ENCODE peak calls at places on chromosomes 12 and 14, in six cellular contexts. One of them, this sample, is unnamed.
A peak's percentile ranks its signal among the peaks of the same experiment; 100 is the strongest.

GRCh38 chr12:14710632-14711324 is 14.4 kb upstream of the GUCY2C start:
- DNase-seq in dorsolateral prefrontal cortex: no peak
- DNase-seq in MM.1S: no peak
- DNase-seq in ovary: no peak
- DNase-seq in effector memory CD4-positive, alpha-beta T cell: no peak
- DNase-seq in esophagus squamous epithelium: no peak
- DNase-seq in this sample: no peak

GRCh38 chr12:120439646-120440247 is 1.8 kb downstream of the COX6A1 start:
- DNase-seq in effector memory CD4-positive, alpha-beta T cell: peak; percentile 60
- DNase-seq in MM.1S: peak; percentile 47
- DNase-seq in esophagus squamous epithelium: peak; percentile 5
- DNase-seq in ovary: no peak
- DNase-seq in dorsolateral prefrontal cortex: no peak
- DNase-seq in this sample: peak; percentile 19

GRCh38 chr14:101791919-101792572 is 30.5 kb downstream of the PPP2R5C start:
- DNase-seq in MM.1S: peak; percentile 71
- DNase-seq in ovary: no peak
- DNase-seq in effector memory CD4-positive, alpha-beta T cell: no peak
- DNase-seq in esophagus squamous epithelium: no peak
- DNase-seq in dorsolateral prefrontal cortex: no peak
- DNase-seq in this sample: no peak

GRCh38 chr14:71497645-71498086 is 434.6 kb upstream of the RGS6 start:
- DNase-seq in ovary: no peak
- DNase-seq in esophagus squamous epithelium: no peak
- DNase-seq in dorsolateral prefrontal cortex: no peak
- DNase-seq in effector memory CD4-positive, alpha-beta T cell: no peak
- DNase-seq in MM.1S: peak; percentile 16
- DNase-seq in this sample: no peak

GRCh38 chr12:52401926-52402325 is 4.2 kb downstream of the KRT82 start:
- DNase-seq in esophagus squamous epithelium: no peak
- DNase-seq in dorsolateral prefrontal cortex: no peak
- DNase-seq in ovary: no peak
- DNase-seq in MM.1S: no peak
- DNase-seq in effector memory CD4-positive, alpha-beta T cell: no peak
- DNase-seq in this sample: no peak

GRCh38 chr12:53219956-53220856 is 11.8 kb downstream of the RARG start:
- DNase-seq in esophagus squamous epithelium: peak; percentile 64
- DNase-seq in MM.1S: peak; percentile 76
- DNase-seq in dorsolateral prefrontal cortex: no peak
- DNase-seq in ovary: peak; percentile 66
- DNase-seq in effector memory CD4-positive, alpha-beta T cell: peak; percentile 55
- DNase-seq in this sample: peak; percentile 77

GRCh38 chr14:64800000-64800399 is 79.7 kb downstream of the SPTB start:
- DNase-seq in effector memory CD4-positive, alpha-beta T cell: no peak
- DNase-seq in MM.1S: peak; percentile 8
- DNase-seq in ovary: no peak
- DNase-seq in dorsolateral prefrontal cortex: no peak
- DNase-seq in esophagus squamous epithelium: no peak
- DNase-seq in this sample: no peak

GRCh38 chr14:33512201-33512600 is 438.7 kb downstream of the EGLN3 start:
- DNase-seq in effector memory CD4-positive, alpha-beta T cell: no peak
- DNase-seq in esophagus squamous epithelium: no peak
- DNase-seq in MM.1S: no peak
- DNase-seq in dorsolateral prefrontal cortex: no peak
- DNase-seq in ovary: no peak
- DNase-seq in this sample: no peak

GRCh38 chr12:18496156-18496555 is 234.8 kb downstream of the PIK3C2G start:
- DNase-seq in dorsolateral prefrontal cortex: no peak
- DNase-seq in effector memory CD4-positive, alpha-beta T cell: no peak
- DNase-seq in esophagus squamous epithelium: no peak
- DNase-seq in MM.1S: no peak
- DNase-seq in ovary: no peak
- DNase-seq in this sample: no peak

GRCh38 chr12:85369365-85370154 is 89.5 kb downstream of the ALX1 start:
- DNase-seq in esophagus squamous epithelium: no peak
- DNase-seq in MM.1S: no peak
- DNase-seq in effector memory CD4-positive, alpha-beta T cell: no peak
- DNase-seq in ovary: no peak
- DNase-seq in dorsolateral prefrontal cortex: no peak
- DNase-seq in this sample: no peak

GRCh38 chr14:36362648-36363047 is 42.2 kb upstream of the MBIP start:
- DNase-seq in effector memory CD4-positive, alpha-beta T cell: no peak
- DNase-seq in MM.1S: no peak
- DNase-seq in esophagus squamous epithelium: no peak
- DNase-seq in dorsolateral prefrontal cortex: no peak
- DNase-seq in ovary: no peak
- DNase-seq in this sample: no peak

GRCh38 chr12:55847033-55847432 is 4.3 kb upstream of the MMP19 start:
- DNase-seq in MM.1S: no peak
- DNase-seq in ovary: peak; percentile 40
- DNase-seq in dorsolateral prefrontal cortex: no peak
- DNase-seq in esophagus squamous epithelium: no peak
- DNase-seq in effector memory CD4-positive, alpha-beta T cell: no peak
- DNase-seq in this sample: no peak

GRCh38 chr12:69330475-69331473 is 17.4 kb upstream of the LYZ start:
- DNase-seq in dorsolateral prefrontal cortex: no peak
- DNase-seq in MM.1S: peak; percentile 54
- DNase-seq in ovary: peak; percentile 24
- DNase-seq in effector memory CD4-positive, alpha-beta T cell: peak; percentile 8
- DNase-seq in esophagus squamous epithelium: no peak
- DNase-seq in this sample: no peak

GRCh38 chr12:94074970-94075695 is 73.2 kb upstream of the PLXNC1 start:
- DNase-seq in esophagus squamous epithelium: no peak
- DNase-seq in effector memory CD4-positive, alpha-beta T cell: no peak
- DNase-seq in ovary: peak; percentile 48
- DNase-seq in dorsolateral prefrontal cortex: no peak
- DNase-seq in MM.1S: no peak
- DNase-seq in this sample: no peak

GRCh38 chr14:95948608-95949007 is 72.0 kb downstream of the TUNAR start:
- DNase-seq in esophagus squamous epithelium: no peak
- DNase-seq in dorsolateral prefrontal cortex: no peak
- DNase-seq in MM.1S: no peak
- DNase-seq in ovary: no peak
- DNase-seq in effector memory CD4-positive, alpha-beta T cell: no peak
- DNase-seq in this sample: no peak

GRCh38 chr12:123364532-123365140 is at the start of gene SBNO1:
- DNase-seq in dorsolateral prefrontal cortex: peak; percentile 84
- DNase-seq in effector memory CD4-positive, alpha-beta T cell: peak; percentile 88
- DNase-seq in ovary: peak; percentile 93
- DNase-seq in esophagus squamous epithelium: peak; percentile 73
- DNase-seq in MM.1S: peak; percentile 74
- DNase-seq in this sample: peak; percentile 92

GRCh38 chr12:71865166-71865713 is 25.7 kb downstream of the TBC1D15 start:
- DNase-seq in MM.1S: no peak
- DNase-seq in dorsolateral prefrontal cortex: no peak
- DNase-seq in effector memory CD4-positive, alpha-beta T cell: no peak
- DNase-seq in esophagus squamous epithelium: no peak
- DNase-seq in ovary: no peak
- DNase-seq in this sample: no peak

GRCh38 chr12:65269603-65270002 is 8.9 kb upstream of the MSRB3 start:
- DNase-seq in effector memory CD4-positive, alpha-beta T cell: no peak
- DNase-seq in dorsolateral prefrontal cortex: no peak
- DNase-seq in esophagus squamous epithelium: no peak
- DNase-seq in ovary: no peak
- DNase-seq in MM.1S: no peak
- DNase-seq in this sample: no peak

GRCh38 chr12:102374190-102374589 is 106.2 kb downstream of the IGF1 start:
- DNase-seq in MM.1S: no peak
- DNase-seq in esophagus squamous epithelium: no peak
- DNase-seq in ovary: no peak
- DNase-seq in dorsolateral prefrontal cortex: no peak
- DNase-seq in effector memory CD4-positive, alpha-beta T cell: no peak
- DNase-seq in this sample: no peak

GRCh38 chr12:26153421-26154154 is 28.8 kb upstream of the BHLHE41 start:
- DNase-seq in effector memory CD4-positive, alpha-beta T cell: no peak
- DNase-seq in dorsolateral prefrontal cortex: no peak
- DNase-seq in MM.1S: peak; percentile 29
- DNase-seq in ovary: peak; percentile 26
- DNase-seq in esophagus squamous epithelium: no peak
- DNase-seq in this sample: no peak

GRCh38 chr12:41980390-41980789 is 164.3 kb downstream of the GXYLT1 start:
- DNase-seq in dorsolateral prefrontal cortex: no peak
- DNase-seq in esophagus squamous epithelium: no peak
- DNase-seq in MM.1S: no peak
- DNase-seq in ovary: no peak
- DNase-seq in effector memory CD4-positive, alpha-beta T cell: no peak
- DNase-seq in this sample: no peak

GRCh38 chr12:24903305-24904088 is 45.4 kb downstream of the BCAT1 start:
- DNase-seq in esophagus squamous epithelium: no peak
- DNase-seq in effector memory CD4-positive, alpha-beta T cell: no peak
- DNase-seq in ovary: no peak
- DNase-seq in MM.1S: no peak
- DNase-seq in dorsolateral prefrontal cortex: no peak
- DNase-seq in this sample: peak; percentile 69

GRCh38 chr14:92792885-92793284 is 1.2 kb upstream of the GOLGA5 start:
- DNase-seq in effector memory CD4-positive, alpha-beta T cell: no peak
- DNase-seq in esophagus squamous epithelium: no peak
- DNase-seq in ovary: no peak
- DNase-seq in dorsolateral prefrontal cortex: no peak
- DNase-seq in MM.1S: no peak
- DNase-seq in this sample: no peak

GRCh38 chr14:100383727-100384158 is 60.6 kb downstream of the SLC25A47 start:
- DNase-seq in effector memory CD4-positive, alpha-beta T cell: peak; percentile 44
- DNase-seq in esophagus squamous epithelium: no peak
- DNase-seq in MM.1S: peak; percentile 10
- DNase-seq in dorsolateral prefrontal cortex: peak; percentile 73
- DNase-seq in ovary: peak; percentile 63
- DNase-seq in this sample: no peak

GRCh38 chr12:80456513-80456912 is 12.5 kb downstream of the PTPRQ start:
- DNase-seq in MM.1S: no peak
- DNase-seq in esophagus squamous epithelium: no peak
- DNase-seq in dorsolateral prefrontal cortex: no peak
- DNase-seq in ovary: no peak
- DNase-seq in effector memory CD4-positive, alpha-beta T cell: no peak
- DNase-seq in this sample: no peak

GRCh38 chr12:79055926-79056674 is 191.5 kb downstream of the SYT1 start:
- DNase-seq in MM.1S: no peak
- DNase-seq in esophagus squamous epithelium: no peak
- DNase-seq in ovary: no peak
- DNase-seq in effector memory CD4-positive, alpha-beta T cell: no peak
- DNase-seq in dorsolateral prefrontal cortex: no peak
- DNase-seq in this sample: no peak

GRCh38 chr12:53052419-53053222 is 2.8 kb downstream of the TNS2 start:
- DNase-seq in ovary: peak; percentile 96
- DNase-seq in MM.1S: no peak
- DNase-seq in esophagus squamous epithelium: no peak
- DNase-seq in effector memory CD4-positive, alpha-beta T cell: no peak
- DNase-seq in dorsolateral prefrontal cortex: peak; percentile 91
- DNase-seq in this sample: peak; percentile 82

GRCh38 chr12:64682572-64683277 is 72.4 kb downstream of the RASSF3 start:
- DNase-seq in ovary: peak; percentile 75
- DNase-seq in esophagus squamous epithelium: no peak
- DNase-seq in effector memory CD4-positive, alpha-beta T cell: no peak
- DNase-seq in dorsolateral prefrontal cortex: no peak
- DNase-seq in MM.1S: no peak
- DNase-seq in this sample: no peak

GRCh38 chr12:79934309-79935020 is 432 bp downstream of the PPP1R12A start:
- DNase-seq in dorsolateral prefrontal cortex: no peak
- DNase-seq in ovary: peak; percentile 74
- DNase-seq in esophagus squamous epithelium: no peak
- DNase-seq in MM.1S: peak; percentile 21
- DNase-seq in effector memory CD4-positive, alpha-beta T cell: peak; percentile 24
- DNase-seq in this sample: peak; percentile 67

DNA sequence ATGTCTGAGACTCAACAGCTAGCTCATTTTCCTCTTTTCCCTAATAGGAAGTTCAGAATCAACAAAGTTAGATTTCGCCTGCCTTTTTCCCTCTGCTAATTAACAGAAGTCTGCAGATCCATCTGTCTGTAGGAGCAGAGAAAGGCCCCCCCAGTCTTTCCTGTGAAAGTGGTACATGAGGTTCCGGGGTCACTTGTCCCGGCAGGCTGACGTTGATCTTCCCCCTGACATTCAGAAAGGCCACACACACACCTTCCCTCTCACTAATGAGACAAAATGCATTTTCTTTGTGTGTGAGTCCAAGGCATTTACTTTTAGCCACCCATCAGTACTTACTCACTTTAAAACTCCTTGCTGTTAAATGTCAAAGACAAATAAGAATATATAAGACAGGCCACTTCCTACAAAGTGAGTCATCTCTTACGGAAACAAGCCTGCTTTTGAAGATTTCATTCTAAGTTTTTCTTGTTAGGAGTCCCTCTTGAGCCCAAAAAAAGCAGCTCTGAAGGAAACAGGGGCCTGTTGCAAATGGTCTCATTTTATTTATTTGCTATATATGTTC is 138.7 kb downstream of the TTC7B start:
- DNase-seq in ovary: no peak
- DNase-seq in esophagus squamous epithelium: no peak
- DNase-seq in MM.1S: no peak
- DNase-seq in dorsolateral prefrontal cortex: no peak
- DNase-seq in effector memory CD4-positive, alpha-beta T cell: no peak
- DNase-seq in this sample: no peak
- H3K27ac ChIP-seq in ovary: no peak overlapping the region
- H3K27ac ChIP-seq in esophagus squamous epithelium: peak overlapping the region; percentile 53
- H3K27ac ChIP-seq in MM.1S: no peak overlapping the region
- H3K27ac ChIP-seq in dorsolateral prefrontal cortex: peak overlapping the region; percentile 87
- H3K27ac ChIP-seq in effector memory CD4-positive, alpha-beta T cell: no peak overlapping the region
- H3K27ac ChIP-seq in this sample: peak overlapping the region; percentile 19

GRCh38 chr14:68941820-68942219 is 37.3 kb downstream of the ACTN1 start:
- DNase-seq in dorsolateral prefrontal cortex: no peak
- DNase-seq in effector memory CD4-positive, alpha-beta T cell: no peak
- DNase-seq in MM.1S: no peak
- DNase-seq in esophagus squamous epithelium: no peak
- DNase-seq in ovary: no peak
- DNase-seq in this sample: no peak
- H3K27ac ChIP-seq in dorsolateral prefrontal cortex: peak overlapping the region; percentile 71
- H3K27ac ChIP-seq in effector memory CD4-positive, alpha-beta T cell: no peak overlapping the region
- H3K27ac ChIP-seq in MM.1S: no peak overlapping the region
- H3K27ac ChIP-seq in esophagus squamous epithelium: peak overlapping the region; percentile 75
- H3K27ac ChIP-seq in ovary: no peak overlapping the region
- H3K27ac ChIP-seq in this sample: peak overlapping the region; percentile 26

DNA sequence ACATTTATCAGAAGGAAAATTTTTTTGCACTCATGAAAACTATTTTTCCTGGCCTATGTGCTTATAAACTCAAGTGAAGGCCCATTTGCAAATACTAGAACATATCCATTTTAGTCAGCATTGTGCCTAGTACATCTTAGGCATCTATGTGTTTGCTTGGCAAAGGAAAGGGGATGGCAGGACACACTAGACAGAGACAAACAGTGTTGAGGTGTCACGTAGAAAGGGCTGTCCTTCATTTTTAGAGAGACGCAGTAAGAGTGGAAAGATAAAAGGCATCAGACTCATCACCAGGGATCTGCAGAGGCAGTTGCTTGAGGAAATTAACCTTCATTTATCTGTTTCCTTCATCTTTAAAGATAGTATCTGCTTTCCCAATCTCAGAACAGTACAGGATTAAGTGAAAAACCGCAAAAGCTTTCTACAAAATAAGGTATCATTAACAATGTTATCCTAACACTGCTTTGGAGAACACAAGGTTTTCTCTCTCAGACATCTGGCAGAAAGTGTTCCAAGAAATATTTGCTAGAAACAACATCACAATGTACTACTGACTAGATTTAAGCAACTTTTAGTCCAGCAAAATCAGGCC is 2.1 kb downstream of the YBX3 start:
- DNase-seq in MM.1S: no peak
- DNase-seq in ovary: no peak
- DNase-seq in esophagus squamous epithelium: no peak
- DNase-seq in dorsolateral prefrontal cortex: no peak
- DNase-seq in effector memory CD4-positive, alpha-beta T cell: no peak
- DNase-seq in this sample: no peak
- H3K27ac ChIP-seq in MM.1S: peak overlapping the region; percentile 60
- H3K27ac ChIP-seq in ovary: peak overlapping the region; percentile 100
- H3K27ac ChIP-seq in esophagus squamous epithelium: peak overlapping the region; percentile 99
- H3K27ac ChIP-seq in dorsolateral prefrontal cortex: peak overlapping the region; percentile 97
- H3K27ac ChIP-seq in effector memory CD4-positive, alpha-beta T cell: no peak overlapping the region
- H3K27ac ChIP-seq in this sample: peak overlapping the region; percentile 85

GRCh38 chr12:75699728-75700496 is 188.5 kb upstream of the KRR1 start:
- DNase-seq in ovary: no peak
- DNase-seq in effector memory CD4-positive, alpha-beta T cell: no peak
- DNase-seq in esophagus squamous epithelium: no peak
- DNase-seq in dorsolateral prefrontal cortex: no peak
- DNase-seq in MM.1S: no peak
- DNase-seq in this sample: no peak
- H3K27ac ChIP-seq in ovary: no peak overlapping the region
- H3K27ac ChIP-seq in effector memory CD4-positive, alpha-beta T cell: no peak overlapping the region
- H3K27ac ChIP-seq in esophagus squamous epithelium: no peak overlapping the region
- H3K27ac ChIP-seq in dorsolateral prefrontal cortex: no peak overlapping the region
- H3K27ac ChIP-seq in MM.1S: no peak overlapping the region
- H3K27ac ChIP-seq in this sample: no peak overlapping the region